ENCODE peak calls at places on chromosomes 11 and 22, in five cellular contexts. One of them, this sample, is unnamed. For H3K79me2, the result is how much of the 10 kb centered on the place peaks cover.

GRCh38 chr11:132824642-132825041 is 707.7 kb downstream of the OPCML start:
- DNase-seq in hepatocyte: no peak
- DNase-seq in GM23338: no peak
- DNase-seq in GM23248: no peak
- DNase-seq in mammary epithelial cell: no peak
- DNase-seq in this sample: no peak

GRCh38 chr11:110434952-110435779 is 5.4 kb downstream of the FDX1 start:
- DNase-seq in hepatocyte: no peak
- DNase-seq in GM23338: peak
- DNase-seq in GM23248: peak
- DNase-seq in mammary epithelial cell: peak
- DNase-seq in this sample: peak

GRCh38 chr11:62352355-62353336 is 15.4 kb downstream of the ASRGL1 start:
- DNase-seq in hepatocyte: no peak
- DNase-seq in GM23338: no peak
- DNase-seq in GM23248: no peak
- DNase-seq in mammary epithelial cell: no peak
- DNase-seq in this sample: no peak

GRCh38 chr11:63504933-63505586 is 824 bp upstream of the LGALS12 start:
- DNase-seq in hepatocyte: no peak
- DNase-seq in GM23338: no peak
- DNase-seq in GM23248: no peak
- DNase-seq in mammary epithelial cell: no peak
- DNase-seq in this sample: no peak

GRCh38 chr11:133619973-133620372 is 87.7 kb upstream of the OPCML start:
- DNase-seq in hepatocyte: peak
- DNase-seq in GM23338: peak
- DNase-seq in GM23248: no peak
- DNase-seq in mammary epithelial cell: no peak
- DNase-seq in this sample: peak

GRCh38 chr11:5204787-5205186 is 4.3 kb upstream of the OR51V1 start:
- DNase-seq in hepatocyte: peak
- DNase-seq in GM23338: peak
- DNase-seq in GM23248: peak
- DNase-seq in mammary epithelial cell: peak
- DNase-seq in this sample: peak

GRCh38 chr11:92714111-92714510 is 255.3 kb upstream of the MTNR1B start:
- DNase-seq in hepatocyte: no peak
- DNase-seq in GM23338: no peak
- DNase-seq in GM23248: no peak
- DNase-seq in mammary epithelial cell: no peak
- DNase-seq in this sample: no peak

GRCh38 chr11:2534957-2535672 is 90.3 kb downstream of the KCNQ1 start:
- DNase-seq in hepatocyte: no peak
- DNase-seq in GM23338: no peak
- DNase-seq in GM23248: no peak
- DNase-seq in mammary epithelial cell: no peak
- DNase-seq in this sample: no peak

GRCh38 chr11:12169822-12170221 is 59.4 kb downstream of the MICAL2 start:
- DNase-seq in hepatocyte: no peak
- DNase-seq in GM23338: no peak
- DNase-seq in GM23248: no peak
- DNase-seq in mammary epithelial cell: no peak
- DNase-seq in this sample: no peak

GRCh38 chr11:84452211-84452610 is 1166.0 kb upstream of the CCDC90B start:
- DNase-seq in hepatocyte: no peak
- DNase-seq in GM23338: no peak
- DNase-seq in GM23248: no peak
- DNase-seq in mammary epithelial cell: no peak
- DNase-seq in this sample: no peak

GRCh38 chr11:80727315-80727714 is 1286.5 kb upstream of the TENM4 start:
- DNase-seq in hepatocyte: peak
- DNase-seq in GM23338: peak
- DNase-seq in GM23248: peak
- DNase-seq in mammary epithelial cell: no peak
- DNase-seq in this sample: no peak

GRCh38 chr11:44624761-44625221 is 59.3 kb downstream of the CD82 start:
- DNase-seq in hepatocyte: no peak
- DNase-seq in GM23338: no peak
- DNase-seq in GM23248: no peak
- DNase-seq in mammary epithelial cell: no peak
- DNase-seq in this sample: no peak

GRCh38 chr11:117745346-117745745 is 51.7 kb downstream of the DSCAML1 start:
- DNase-seq in hepatocyte: no peak
- DNase-seq in GM23338: no peak
- DNase-seq in GM23248: no peak
- DNase-seq in mammary epithelial cell: no peak
- DNase-seq in this sample: no peak

GRCh38 chr11:134181707-134182106 is 42.1 kb downstream of the NCAPD3 start:
- DNase-seq in hepatocyte: no peak
- DNase-seq in GM23338: no peak
- DNase-seq in GM23248: peak
- DNase-seq in mammary epithelial cell: peak
- DNase-seq in this sample: no peak

GRCh38 chr22:48853627-48854240 is 973.9 kb downstream of the BRD1 start:
- DNase-seq in hepatocyte: no peak
- DNase-seq in GM23338: no peak
- DNase-seq in GM23248: no peak
- DNase-seq in mammary epithelial cell: no peak
- DNase-seq in this sample: no peak

GRCh38 chr11:107924306-107924705 is 3.9 kb upstream of the RAB39A start:
- DNase-seq in hepatocyte: no peak
- DNase-seq in GM23338: no peak
- DNase-seq in GM23248: no peak
- DNase-seq in mammary epithelial cell: no peak
- DNase-seq in this sample: no peak

GRCh38 chr11:77191823-77192495 is 63.9 kb downstream of the MYO7A start:
- DNase-seq in hepatocyte: peak
- DNase-seq in GM23338: peak
- DNase-seq in GM23248: peak
- DNase-seq in mammary epithelial cell: peak
- DNase-seq in this sample: peak

GRCh38 chr11:13717331-13717730 is 48.9 kb downstream of the FAR1 start:
- DNase-seq in hepatocyte: peak
- DNase-seq in GM23338: no peak
- DNase-seq in GM23248: peak
- DNase-seq in mammary epithelial cell: peak
- DNase-seq in this sample: no peak

GRCh38 chr11:60334005-60334620 is 7.1 kb downstream of the MS4A6E start:
- DNase-seq in hepatocyte: peak
- DNase-seq in GM23338: peak
- DNase-seq in GM23248: peak
- DNase-seq in mammary epithelial cell: peak
- DNase-seq in this sample: peak
- H2AFZ ChIP-seq in hepatocyte: no peak
- H2AFZ ChIP-seq in GM23338: peak
- H2AFZ ChIP-seq in GM23248: no peak
- H2AFZ ChIP-seq in mammary epithelial cell: no peak
- H2AFZ ChIP-seq in this sample: peak

GRCh38 chr11:1162153-1162497 is 4.4 kb downstream of the MUC5AC start:
- DNase-seq in hepatocyte: no peak
- DNase-seq in GM23338: no peak
- DNase-seq in GM23248: no peak
- DNase-seq in mammary epithelial cell: no peak
- DNase-seq in this sample: no peak

GRCh38 chr11:1161410-1162152 is 3.8 kb downstream of the MUC5AC start:
- DNase-seq in hepatocyte: no peak
- DNase-seq in GM23338: no peak
- DNase-seq in GM23248: no peak
- DNase-seq in mammary epithelial cell: no peak
- DNase-seq in this sample: no peak

GRCh38 chr11:1162498-1163311 is 5.0 kb downstream of the MUC5AC start:
- DNase-seq in hepatocyte: no peak
- DNase-seq in GM23338: no peak
- DNase-seq in GM23248: no peak
- DNase-seq in mammary epithelial cell: no peak
- DNase-seq in this sample: no peak

GRCh38 chr11:1163911-1164735 is 6.4 kb downstream of the MUC5AC start:
- DNase-seq in hepatocyte: no peak
- DNase-seq in GM23338: no peak
- DNase-seq in GM23248: no peak
- DNase-seq in mammary epithelial cell: no peak
- DNase-seq in this sample: no peak

DNA sequence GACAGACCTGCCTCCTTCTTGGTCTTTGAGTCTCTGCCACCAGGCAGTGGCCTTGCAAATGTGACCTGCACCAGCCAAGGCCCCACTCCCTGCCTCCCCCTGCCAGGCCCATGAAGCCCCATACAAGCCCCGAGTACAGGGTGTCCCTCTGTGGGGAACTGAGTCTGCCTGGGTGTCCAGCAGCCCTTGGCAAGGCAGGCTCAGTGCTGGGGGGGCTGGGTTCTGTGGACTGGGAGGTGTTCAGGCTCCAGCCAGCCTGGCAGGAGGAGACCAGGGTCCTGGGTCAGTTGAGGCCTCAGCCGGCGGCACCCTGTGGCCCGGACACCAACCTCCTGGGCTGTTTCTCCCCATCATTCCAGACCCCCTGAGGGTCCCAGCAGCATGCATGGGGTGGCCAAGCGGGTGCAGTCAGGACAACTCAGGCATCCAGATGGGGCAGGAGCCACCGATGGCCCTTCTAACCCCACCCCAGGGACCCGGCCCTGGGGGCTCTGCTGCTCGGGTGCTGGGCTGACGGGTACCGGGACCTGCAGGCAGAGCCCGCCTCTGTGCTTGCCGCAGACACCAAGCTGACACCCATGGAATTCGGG is 5.7 kb downstream of the MUC5AC start:
- DNase-seq in hepatocyte: no peak
- DNase-seq in GM23338: no peak
- DNase-seq in GM23248: no peak
- DNase-seq in mammary epithelial cell: no peak
- DNase-seq in this sample: no peak
- H3K4me2 ChIP-seq in hepatocyte: no peak
- H3K4me2 ChIP-seq in GM23338: no peak
- H3K4me2 ChIP-seq in GM23248: no peak
- H3K4me2 ChIP-seq in mammary epithelial cell: no peak
- H3K4me2 ChIP-seq in this sample: no peak

DNA sequence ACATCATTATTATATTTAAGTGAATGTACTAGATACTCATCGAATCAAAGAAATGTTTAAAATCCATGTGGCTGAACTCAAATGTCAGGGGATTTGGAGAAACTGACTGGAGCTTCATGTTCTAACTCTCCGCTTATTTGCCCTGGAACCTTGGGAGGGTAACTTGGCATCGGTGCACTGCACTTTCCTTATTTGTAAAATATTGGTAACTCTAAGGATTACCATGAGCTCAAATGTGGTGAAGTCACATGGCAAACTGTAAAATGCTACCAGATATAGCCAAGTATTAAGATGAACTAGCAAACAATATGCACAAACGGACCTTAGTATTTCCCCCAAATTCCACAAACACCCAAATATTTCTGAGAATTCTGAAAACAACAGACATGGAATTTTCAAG is 75.6 kb downstream of the ETS1 start:
- DNase-seq in hepatocyte: no peak
- DNase-seq in GM23338: no peak
- DNase-seq in GM23248: no peak
- DNase-seq in mammary epithelial cell: no peak
- DNase-seq in this sample: peak
- H3K79me2 ChIP-seq in hepatocyte: half or more
- H3K79me2 ChIP-seq in GM23338: half or more
- H3K79me2 ChIP-seq in GM23248: half or more
- H3K79me2 ChIP-seq in mammary epithelial cell: half or more
- H3K79me2 ChIP-seq in this sample: half or more

GRCh38 chr11:126834573-126834972 is 166.0 kb downstream of the KIRREL3 start:
- DNase-seq in hepatocyte: no peak
- DNase-seq in GM23338: no peak
- DNase-seq in GM23248: peak
- DNase-seq in mammary epithelial cell: no peak
- DNase-seq in this sample: no peak
- H2AFZ ChIP-seq in hepatocyte: no peak
- H2AFZ ChIP-seq in GM23338: no peak
- H2AFZ ChIP-seq in GM23248: peak
- H2AFZ ChIP-seq in mammary epithelial cell: no peak
- H2AFZ ChIP-seq in this sample: no peak

GRCh38 chr11:69964247-69964643 is 113.9 kb upstream of the ANO1 start:
- DNase-seq in hepatocyte: no peak
- DNase-seq in GM23338: no peak
- DNase-seq in GM23248: no peak
- DNase-seq in mammary epithelial cell: no peak
- DNase-seq in this sample: no peak

GRCh38 chr11:69962152-69962551 is 116.0 kb upstream of the ANO1 start:
- DNase-seq in hepatocyte: no peak
- DNase-seq in GM23338: peak
- DNase-seq in GM23248: peak
- DNase-seq in mammary epithelial cell: peak
- DNase-seq in this sample: no peak

GRCh38 chr11:69965821-69966582 is 112.1 kb upstream of the ANO1 start:
- DNase-seq in hepatocyte: peak
- DNase-seq in GM23338: no peak
- DNase-seq in GM23248: no peak
- DNase-seq in mammary epithelial cell: no peak
- DNase-seq in this sample: no peak

GRCh38 chr11:69961738-69962137 is 116.4 kb upstream of the ANO1 start:
- DNase-seq in hepatocyte: no peak
- DNase-seq in GM23338: no peak
- DNase-seq in GM23248: no peak
- DNase-seq in mammary epithelial cell: no peak
- DNase-seq in this sample: no peak

DNA sequence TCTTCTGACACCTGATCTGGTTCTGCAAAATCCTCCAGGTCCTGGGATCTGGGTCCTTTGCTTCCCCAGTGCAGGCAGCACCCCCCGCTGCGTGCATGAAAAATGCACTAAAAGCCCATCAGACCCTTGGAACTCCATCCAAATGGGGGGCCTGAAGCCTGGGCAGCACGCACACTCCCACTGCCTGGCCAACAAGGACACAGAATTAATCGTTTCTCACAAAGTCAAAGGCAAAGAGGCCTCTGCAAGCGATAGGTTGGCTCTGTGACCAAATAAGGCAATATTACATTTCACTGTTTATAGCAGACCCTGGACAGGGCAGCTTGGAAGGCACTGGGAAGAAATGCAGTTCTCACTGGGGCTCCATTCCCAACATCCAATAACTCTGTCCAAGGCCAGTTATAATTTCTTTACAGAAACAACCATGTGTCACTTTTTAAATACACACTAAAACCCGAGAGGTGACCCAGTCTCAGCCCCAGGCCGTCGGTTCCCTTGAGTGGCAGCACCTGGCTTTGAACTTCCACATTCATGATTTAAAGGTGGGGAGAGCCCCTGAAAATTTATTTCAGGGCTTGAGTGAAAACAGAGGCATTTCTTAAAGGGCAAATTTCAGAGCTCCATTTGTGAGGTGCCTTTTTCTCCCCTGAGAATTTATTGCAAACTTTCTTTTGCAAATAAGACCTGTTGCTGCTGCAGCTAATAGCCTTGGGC is 114.4 kb upstream of the ANO1 start:
- DNase-seq in hepatocyte: no peak
- DNase-seq in GM23338: peak
- DNase-seq in GM23248: no peak
- DNase-seq in mammary epithelial cell: no peak
- DNase-seq in this sample: peak
- H3K4me2 ChIP-seq in hepatocyte: no peak
- H3K4me2 ChIP-seq in GM23338: peak
- H3K4me2 ChIP-seq in GM23248: no peak
- H3K4me2 ChIP-seq in mammary epithelial cell: no peak
- H3K4me2 ChIP-seq in this sample: peak